ENCODE peak calls at places on chromosomes 7 and 10, in six cellular contexts. J is A549; X is GM23248; O is CD4-positive, CD25-positive, alpha-beta regulatory T cell; M is GM06990; L is adrenal gland. E is an unnamed sample.

GRCh38 chr7:98286093-98286525 is 4.6 kb downstream of the BRI3 start:
- DNase-seq in M (no peak), J (no peak), O (no peak), X (peak), L (peak), E (no peak)

GRCh38 chr7:22542669-22543068 is 42.7 kb upstream of the STEAP1B start:
- DNase-seq in M (no peak), J (no peak), X (no peak), L (no peak), O (no peak), E (no peak)

GRCh38 chr10:98655512-98655911 is 208.8 kb upstream of the HPS1 start:
- DNase-seq in L (no peak), X (no peak), O (no peak), J (no peak), M (no peak), E (no peak)

GRCh38 chr7:22549051-22549450 is 49.1 kb upstream of the STEAP1B start:
- DNase-seq in O (no peak), L (no peak), X (no peak), M (no peak), J (no peak), E (no peak)

GRCh38 chr7:889391-889790 is 13.0 kb downstream of the GET4 start:
- DNase-seq in X (no peak), J (no peak), O (no peak), L (no peak), M (no peak), E (no peak)

GRCh38 chr7:155341463-155341983 is 43.8 kb downstream of the INSIG1 start:
- DNase-seq in X (no peak), J (no peak), M (no peak), L (no peak), O (no peak), E (no peak)

GRCh38 chr10:12503311-12503710 is 154.0 kb downstream of the CAMK1D start:
- DNase-seq in J (no peak), O (no peak), L (peak), M (no peak), X (no peak), E (no peak)

GRCh38 chr7:157007470-157008066 is 2.9 kb downstream of the MNX1 start:
- DNase-seq in J (no peak), M (no peak), L (no peak), X (no peak), O (no peak), E (no peak)

GRCh38 chr7:114819629-114820362 is 102.1 kb upstream of the MDFIC start:
- DNase-seq in J (peak), M (no peak), O (no peak), X (peak), L (no peak), E (no peak)

GRCh38 chr7:125390866-125391265 is 461.2 kb upstream of the POT1 start:
- DNase-seq in X (no peak), O (no peak), L (no peak), M (no peak), J (no peak), E (no peak)

GRCh38 chr10:116784035-116784434 is 41.7 kb upstream of the HSPA12A start:
- DNase-seq in L (no peak), M (no peak), X (no peak), J (no peak), O (no peak), E (no peak)

GRCh38 chr7:68917041-68917651 is 681.1 kb upstream of the AUTS2 start:
- DNase-seq in L (no peak), X (no peak), M (no peak), J (no peak), O (no peak), E (no peak)

GRCh38 chr10:24344279-24344678 is 135.3 kb downstream of the KIAA1217 start:
- DNase-seq in O (no peak), X (peak), M (no peak), L (no peak), J (no peak), E (no peak)

GRCh38 chr10:113005380-113005779 is 55.3 kb downstream of the TCF7L2 start:
- DNase-seq in L (no peak), O (no peak), J (no peak), X (no peak), M (no peak), E (no peak)

GRCh38 chr7:129225931-129226572 is 1.2 kb downstream of the AHCYL2 start:
- DNase-seq in X (no peak), L (no peak), J (no peak), O (no peak), M (no peak), E (no peak)

GRCh38 chr10:81479316-81479715 is 395.7 kb upstream of the NRG3 start:
- DNase-seq in O (no peak), M (no peak), L (no peak), J (no peak), X (no peak), E (no peak)

GRCh38 chr10:122127943-122128342 is 139.0 kb downstream of the TACC2 start:
- DNase-seq in L (peak), J (no peak), M (no peak), O (no peak), X (peak), E (no peak)

GRCh38 chr10:113175756-113176651 is 226.0 kb downstream of the TCF7L2 start:
- DNase-seq in J (no peak), L (no peak), X (no peak), O (no peak), M (no peak), E (no peak)

GRCh38 chr10:31421322-31421721 is 102.3 kb downstream of the ZEB1 start:
- DNase-seq in L (no peak), X (no peak), J (no peak), M (no peak), O (no peak), E (no peak)

GRCh38 chr10:31431021-31431420 is 112.0 kb downstream of the ZEB1 start:
- DNase-seq in O (no peak), J (no peak), L (no peak), M (no peak), X (no peak), E (no peak)

GRCh38 chr10:31422634-31423033 is 103.6 kb downstream of the ZEB1 start:
- DNase-seq in L (no peak), J (no peak), O (no peak), M (no peak), X (no peak), E (no peak)

GRCh38 chr10:31424473-31424872 is 105.5 kb downstream of the ZEB1 start:
- DNase-seq in X (no peak), O (no peak), J (no peak), M (no peak), L (no peak), E (no peak)

GRCh38 chr10:31426425-31426824 is 107.4 kb downstream of the ZEB1 start:
- DNase-seq in M (no peak), J (no peak), L (no peak), X (peak), O (no peak), E (no peak)
- H3K4me3 ChIP-seq in M (no peak), J (no peak), L (no peak), X (peak), O (no peak), E (no peak)

DNA sequence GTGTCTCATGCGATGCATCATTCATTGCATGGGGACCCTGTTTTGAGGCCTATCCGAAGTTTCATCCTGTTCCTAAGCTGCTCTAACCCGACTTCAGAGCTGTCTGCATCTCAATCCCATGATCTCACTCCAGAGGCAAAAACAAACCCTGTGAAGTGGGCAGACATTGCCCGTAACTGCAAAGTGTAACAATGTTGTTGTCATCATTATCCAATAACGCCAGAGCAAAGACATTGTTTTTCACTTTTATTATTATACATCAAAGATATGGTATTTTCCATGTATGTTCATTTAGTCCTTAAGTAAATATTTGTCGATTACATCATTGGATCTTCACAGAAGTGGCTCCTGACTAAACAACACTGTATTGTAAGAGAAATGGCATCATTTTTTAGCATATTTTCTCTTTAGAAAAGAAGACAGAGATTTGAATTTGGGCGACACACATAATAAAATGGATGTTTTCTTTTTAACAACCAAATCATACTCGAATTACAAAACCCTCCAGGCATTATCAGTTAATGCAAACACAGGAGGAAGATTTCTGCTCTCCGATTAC is 246.6 kb downstream of the KLF6 start:
- DNase-seq in L (no peak), M (no peak), J (no peak), O (no peak), X (peak), E (no peak)
- H3K4me3 ChIP-seq in L (no peak), M (no peak), J (no peak), O (no peak), X (peak), E (peak)

GRCh38 chr7:80134536-80135305 is at the start of gene GNAI1:
- DNase-seq in X (peak), M (no peak), O (no peak), J (peak), L (peak), E (no peak)

GRCh38 chr7:80139179-80139578 is 4.5 kb downstream of the GNAI1 start:
- DNase-seq in L (no peak), O (no peak), J (no peak), X (no peak), M (no peak), E (no peak)

GRCh38 chr7:80135306-80136104 is 874 bp downstream of the GNAI1 start:
- DNase-seq in L (peak), M (no peak), X (peak), J (peak), O (no peak), E (no peak)

GRCh38 chr7:80136276-80137045 is 1.8 kb downstream of the GNAI1 start:
- DNase-seq in O (no peak), M (no peak), L (no peak), X (peak), J (no peak), E (no peak)

GRCh38 chr7:80137410-80137809 is 2.8 kb downstream of the GNAI1 start:
- DNase-seq in O (no peak), J (no peak), L (no peak), X (no peak), M (no peak), E (no peak)
- H3K4me3 ChIP-seq in O (no peak), J (no peak), L (no peak), X (peak), M (no peak), E (peak)

DNA sequence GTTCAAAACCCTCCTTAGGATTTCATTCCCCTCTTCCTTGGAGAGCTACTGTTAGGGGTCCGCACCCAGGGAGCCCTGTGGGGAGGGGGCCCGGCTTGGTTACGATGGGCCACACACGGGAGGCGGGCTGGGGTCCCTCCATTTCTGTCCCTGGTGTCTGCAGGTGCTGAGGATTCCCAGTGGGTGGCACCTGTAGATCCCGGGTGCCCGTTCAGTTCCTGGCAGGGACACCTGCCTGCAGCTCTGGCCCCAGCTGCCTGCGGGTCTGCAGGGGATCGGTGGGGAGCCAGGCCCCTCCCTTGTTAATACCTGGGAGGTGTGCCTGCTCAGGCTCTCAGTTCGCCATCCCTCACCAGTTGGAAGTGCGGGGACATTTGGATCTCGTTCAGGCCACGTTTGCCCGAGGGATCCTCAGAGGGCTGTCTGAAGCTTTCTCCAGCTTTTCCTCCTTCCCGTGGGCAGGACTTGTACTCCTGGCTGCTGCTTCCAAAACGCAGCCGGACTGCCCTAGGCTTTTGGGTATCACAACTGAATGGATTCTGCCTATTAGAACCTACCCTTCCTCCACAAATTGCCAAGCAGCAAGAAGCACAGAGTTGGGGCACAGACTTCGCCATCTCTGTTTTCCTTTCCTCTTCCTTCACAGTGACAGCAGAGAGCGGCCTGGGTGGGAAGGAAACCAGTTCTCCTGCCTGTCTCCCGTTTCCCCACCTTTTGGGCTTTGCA is 22.3 kb upstream of the IL15RA start:
- DNase-seq in X (no peak), L (no peak), O (no peak), J (no peak), M (no peak), E (no peak)
- H3K4me3 ChIP-seq in X (no peak), L (no peak), O (no peak), J (no peak), M (no peak), E (no peak)

GRCh38 chr7:35649711-35650110 is 45.2 kb downstream of the HERPUD2 start:
- DNase-seq in J (no peak), L (no peak), O (no peak), M (no peak), X (no peak), E (no peak)

GRCh38 chr7:35645691-35646090 is 49.2 kb downstream of the HERPUD2 start:
- DNase-seq in O (no peak), J (no peak), X (no peak), L (no peak), M (no peak), E (no peak)

GRCh38 chr7:35648367-35648766 is 46.6 kb downstream of the HERPUD2 start:
- DNase-seq in J (no peak), L (no peak), X (no peak), O (no peak), M (no peak), E (no peak)

GRCh38 chr7:35647171-35647574 is 47.8 kb downstream of the HERPUD2 start:
- DNase-seq in J (no peak), L (peak), X (no peak), M (no peak), O (no peak), E (no peak)

GRCh38 chr7:35646289-35647033 is 48.5 kb downstream of the HERPUD2 start:
- DNase-seq in J (no peak), X (no peak), L (no peak), M (no peak), O (no peak), E (no peak)
- H3K4me3 ChIP-seq in J (no peak), X (no peak), L (no peak), M (no peak), O (peak), E (no peak)

GRCh38 chr10:74013004-74013403 is 15.1 kb downstream of the VCL start:
- DNase-seq in M (no peak), O (no peak), L (no peak), J (no peak), X (no peak), E (no peak)

GRCh38 chr10:74012480-74012879 is 14.6 kb downstream of the VCL start:
- DNase-seq in L (no peak), O (no peak), J (no peak), M (no peak), X (no peak), E (no peak)

GRCh38 chr10:74011016-74011415 is 13.1 kb downstream of the VCL start:
- DNase-seq in M (no peak), L (no peak), X (no peak), J (no peak), O (no peak), E (no peak)

GRCh38 chr10:74008212-74008731 is 10.4 kb downstream of the VCL start:
- DNase-seq in L (no peak), O (no peak), X (peak), M (peak), J (no peak), E (no peak)

DNA sequence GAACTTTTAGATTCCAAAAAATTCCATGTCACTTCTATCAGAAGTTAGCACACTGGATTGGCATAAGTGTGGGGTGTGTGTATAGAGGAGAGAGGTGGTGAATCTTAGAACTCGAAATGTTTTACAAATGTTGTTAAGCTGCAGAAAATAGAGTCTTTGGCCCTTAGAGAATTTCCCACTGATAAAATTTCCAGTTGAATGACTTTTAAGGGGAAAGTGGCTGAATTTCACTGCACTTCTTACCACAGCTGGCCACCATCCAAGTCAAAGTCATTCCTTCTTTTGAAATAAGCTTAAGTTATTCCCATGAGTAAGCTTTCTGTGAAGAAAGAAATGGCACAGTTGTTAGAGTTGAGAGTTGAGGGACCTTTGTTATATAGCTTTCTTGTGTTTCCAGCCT is 13.8 kb downstream of the VCL start:
- DNase-seq in L (peak), M (no peak), O (no peak), X (peak), J (no peak), E (no peak)
- H3K4me3 ChIP-seq in L (no peak), M (no peak), O (no peak), X (peak), J (no peak), E (no peak)

DNA sequence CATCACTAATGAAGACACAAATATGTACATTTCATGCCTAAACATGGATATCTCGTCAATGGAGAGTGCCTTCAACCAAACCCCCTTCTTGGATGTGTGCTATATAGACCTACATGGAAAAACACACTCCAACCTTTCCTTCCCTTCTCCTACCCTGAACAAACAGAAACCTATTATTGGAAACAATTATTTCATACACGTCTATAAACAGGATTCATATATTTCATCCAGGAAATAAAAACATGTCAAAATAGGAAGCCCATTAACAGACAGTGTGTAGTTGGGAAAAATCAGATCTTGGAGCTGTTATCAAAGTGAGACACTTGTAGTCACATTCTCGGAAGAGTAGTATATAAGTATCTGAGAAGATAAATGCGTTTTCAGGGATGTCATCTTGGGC is 81.1 kb downstream of the NRP1 start:
- DNase-seq in O (no peak), J (no peak), X (no peak), M (no peak), L (no peak), E (no peak)
- H3K4me3 ChIP-seq in O (no peak), J (no peak), X (no peak), M (no peak), L (no peak), E (no peak)